ENCODE peak calls at places on chromosome 12, in eight cellular contexts. One of them, this sample, is unnamed.
A peak's percentile ranks its signal among the peaks of the same experiment; 100 is the strongest.

GRCh38 chr12:122063691-122064033 is 14.9 kb upstream of the MLXIP start:
- DNase-seq in body of pancreas: peak; percentile 80
- DNase-seq in heart right ventricle: peak; percentile 17
- DNase-seq in A549: no peak
- DNase-seq in PC-3: no peak
- DNase-seq in IMR-90: no peak
- DNase-seq in breast epithelium: no peak
- DNase-seq in AG04450: no peak
- DNase-seq in this sample: peak; percentile 38

GRCh38 chr12:14874882-14875281 is 10.8 kb downstream of the MGP start:
- DNase-seq in AG04450: no peak
- DNase-seq in A549: no peak
- DNase-seq in IMR-90: peak; percentile 5
- DNase-seq in breast epithelium: no peak
- DNase-seq in heart right ventricle: no peak
- DNase-seq in PC-3: peak; percentile 23
- DNase-seq in body of pancreas: no peak
- DNase-seq in this sample: no peak

GRCh38 chr12:128079476-128079875 is 187.5 kb upstream of the TMEM132C start:
- DNase-seq in AG04450: no peak
- DNase-seq in heart right ventricle: no peak
- DNase-seq in IMR-90: no peak
- DNase-seq in PC-3: no peak
- DNase-seq in body of pancreas: no peak
- DNase-seq in A549: no peak
- DNase-seq in breast epithelium: no peak
- DNase-seq in this sample: no peak

GRCh38 chr12:22858849-22859569 is 234.0 kb downstream of the ETNK1 start:
- DNase-seq in body of pancreas: no peak
- DNase-seq in breast epithelium: no peak
- DNase-seq in AG04450: no peak
- DNase-seq in IMR-90: peak; percentile 16
- DNase-seq in A549: no peak
- DNase-seq in PC-3: peak; percentile 5
- DNase-seq in heart right ventricle: no peak
- DNase-seq in this sample: no peak

GRCh38 chr12:121186826-121187225 is 23.1 kb upstream of the P2RX4 start:
- DNase-seq in IMR-90: no peak
- DNase-seq in breast epithelium: no peak
- DNase-seq in A549: no peak
- DNase-seq in heart right ventricle: no peak
- DNase-seq in PC-3: no peak
- DNase-seq in AG04450: no peak
- DNase-seq in body of pancreas: no peak
- DNase-seq in this sample: no peak

GRCh38 chr12:40198601-40199000 is 26.2 kb upstream of the LRRK2 start:
- DNase-seq in heart right ventricle: no peak
- DNase-seq in body of pancreas: no peak
- DNase-seq in breast epithelium: no peak
- DNase-seq in AG04450: no peak
- DNase-seq in PC-3: peak; percentile 6
- DNase-seq in A549: no peak
- DNase-seq in IMR-90: peak; percentile 13
- DNase-seq in this sample: no peak

GRCh38 chr12:114681149-114681849 is 2.7 kb downstream of the TBX3 start:
- DNase-seq in heart right ventricle: peak; percentile 39
- DNase-seq in AG04450: no peak
- DNase-seq in body of pancreas: no peak
- DNase-seq in IMR-90: peak; percentile 65
- DNase-seq in A549: no peak
- DNase-seq in breast epithelium: no peak
- DNase-seq in PC-3: peak; percentile 55
- DNase-seq in this sample: no peak

GRCh38 chr12:66199141-66199540 is 10.1 kb downstream of the IRAK3 start:
- DNase-seq in A549: no peak
- DNase-seq in IMR-90: no peak
- DNase-seq in heart right ventricle: no peak
- DNase-seq in body of pancreas: no peak
- DNase-seq in breast epithelium: no peak
- DNase-seq in AG04450: no peak
- DNase-seq in PC-3: no peak
- DNase-seq in this sample: no peak

GRCh38 chr12:96368233-96368632 is 32.0 kb downstream of the CDK17 start:
- DNase-seq in breast epithelium: no peak
- DNase-seq in body of pancreas: no peak
- DNase-seq in AG04450: no peak
- DNase-seq in A549: no peak
- DNase-seq in PC-3: no peak
- DNase-seq in heart right ventricle: peak; percentile 33
- DNase-seq in IMR-90: no peak
- DNase-seq in this sample: peak; percentile 22

GRCh38 chr12:93745304-93745703 is 68.1 kb downstream of the CRADD start:
- DNase-seq in heart right ventricle: no peak
- DNase-seq in PC-3: no peak
- DNase-seq in body of pancreas: no peak
- DNase-seq in breast epithelium: no peak
- DNase-seq in AG04450: no peak
- DNase-seq in IMR-90: no peak
- DNase-seq in A549: no peak
- DNase-seq in this sample: no peak

GRCh38 chr12:106431839-106432411 is 74.4 kb downstream of the POLR3B start:
- DNase-seq in AG04450: no peak
- DNase-seq in IMR-90: peak; percentile 66
- DNase-seq in body of pancreas: no peak
- DNase-seq in breast epithelium: no peak
- DNase-seq in PC-3: no peak
- DNase-seq in heart right ventricle: no peak
- DNase-seq in A549: no peak
- DNase-seq in this sample: no peak

GRCh38 chr12:113299619-113300237 is 35.2 kb downstream of the SLC8B1 start:
- DNase-seq in A549: peak; percentile 93
- DNase-seq in IMR-90: peak; percentile 73
- DNase-seq in AG04450: peak; percentile 57
- DNase-seq in PC-3: peak; percentile 94
- DNase-seq in body of pancreas: peak; percentile 71
- DNase-seq in heart right ventricle: peak; percentile 41
- DNase-seq in breast epithelium: peak; percentile 66
- DNase-seq in this sample: peak; percentile 47

GRCh38 chr12:50932787-50933280 is 19.5 kb upstream of the HIGD1C start:
- DNase-seq in A549: no peak
- DNase-seq in heart right ventricle: no peak
- DNase-seq in PC-3: no peak
- DNase-seq in body of pancreas: no peak
- DNase-seq in AG04450: no peak
- DNase-seq in breast epithelium: no peak
- DNase-seq in IMR-90: no peak
- DNase-seq in this sample: no peak

GRCh38 chr12:114302117-114302516 is 103.8 kb downstream of the TBX5 start:
- DNase-seq in PC-3: no peak
- DNase-seq in body of pancreas: no peak
- DNase-seq in heart right ventricle: no peak
- DNase-seq in IMR-90: no peak
- DNase-seq in breast epithelium: no peak
- DNase-seq in A549: no peak
- DNase-seq in AG04450: no peak
- DNase-seq in this sample: no peak

GRCh38 chr12:32457251-32458025 is 58.1 kb downstream of the FGD4 start:
- DNase-seq in breast epithelium: no peak
- DNase-seq in PC-3: peak; percentile 25
- DNase-seq in body of pancreas: no peak
- DNase-seq in IMR-90: peak; percentile 53
- DNase-seq in AG04450: no peak
- DNase-seq in heart right ventricle: no peak
- DNase-seq in A549: no peak
- DNase-seq in this sample: no peak

GRCh38 chr12:133124674-133125073 is 5.4 kb downstream of the ZNF891 start:
- DNase-seq in IMR-90: no peak
- DNase-seq in AG04450: no peak
- DNase-seq in heart right ventricle: no peak
- DNase-seq in body of pancreas: no peak
- DNase-seq in breast epithelium: no peak
- DNase-seq in PC-3: no peak
- DNase-seq in A549: no peak
- DNase-seq in this sample: no peak

DNA sequence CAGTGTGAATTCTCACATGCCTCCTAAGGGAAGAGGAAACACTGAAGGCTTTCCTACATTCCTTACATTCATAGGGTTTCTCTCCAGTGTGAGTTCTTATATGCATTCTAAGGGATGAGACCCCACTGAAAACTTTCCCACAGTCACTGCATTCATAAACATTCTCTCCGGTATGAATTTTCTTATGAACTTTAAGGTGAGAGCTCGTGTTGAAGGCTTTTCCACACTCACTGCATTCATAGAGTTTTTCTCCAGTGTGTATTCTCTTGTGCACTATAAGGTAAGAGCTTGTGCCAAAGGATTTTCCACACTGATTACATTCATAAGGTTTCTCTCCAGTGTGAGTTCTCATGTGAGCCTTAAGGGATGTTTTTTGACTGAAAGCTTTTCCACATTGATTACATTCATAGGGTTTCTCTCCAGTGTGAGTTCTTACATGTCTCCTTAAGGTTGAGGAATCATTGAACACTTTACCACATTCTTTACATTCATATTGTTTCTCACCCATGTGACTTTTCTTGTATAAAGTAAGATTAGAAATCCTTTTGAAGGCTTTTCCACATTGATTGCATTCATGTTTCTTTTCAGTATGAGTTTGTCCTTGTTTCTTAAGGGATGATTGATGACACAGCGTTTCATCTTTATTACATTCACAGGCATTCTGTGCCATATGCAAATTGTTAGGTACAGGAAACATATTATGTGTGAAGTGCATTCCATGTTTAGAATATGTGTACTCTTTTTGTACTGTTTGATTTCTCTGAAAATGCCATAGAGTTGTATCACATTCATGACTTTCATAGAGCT is 9.5 kb downstream of the ZNF891 start:
- DNase-seq in A549: no peak
- DNase-seq in AG04450: no peak
- DNase-seq in IMR-90: no peak
- DNase-seq in heart right ventricle: no peak
- DNase-seq in breast epithelium: no peak
- DNase-seq in body of pancreas: no peak
- DNase-seq in PC-3: no peak
- DNase-seq in this sample: no peak
- H3K9me3 ChIP-seq in A549: peaks cover 100% of the 10 kb centered on the region
- H3K9me3 ChIP-seq in AG04450: peaks cover 39% of the 10 kb centered on the region
- H3K9me3 ChIP-seq in IMR-90: peaks cover 76% of the 10 kb centered on the region
- H3K9me3 ChIP-seq in heart right ventricle: peaks cover 100% of the 10 kb centered on the region
- H3K9me3 ChIP-seq in breast epithelium: peaks cover 97% of the 10 kb centered on the region
- H3K9me3 ChIP-seq in body of pancreas: peaks cover 12% of the 10 kb centered on the region
- H3K9me3 ChIP-seq in PC-3: peaks cover 88% of the 10 kb centered on the region
- H3K9me3 ChIP-seq in this sample: peaks cover 25% of the 10 kb centered on the region

GRCh38 chr12:6074394-6074793 is 50.1 kb downstream of the VWF start:
- DNase-seq in A549: no peak
- DNase-seq in IMR-90: no peak
- DNase-seq in PC-3: no peak
- DNase-seq in body of pancreas: no peak
- DNase-seq in breast epithelium: no peak
- DNase-seq in AG04450: no peak
- DNase-seq in heart right ventricle: no peak
- DNase-seq in this sample: no peak
- H3K4me3 ChIP-seq in A549: no peak overlapping the region
- H3K4me3 ChIP-seq in IMR-90: no peak overlapping the region
- H3K4me3 ChIP-seq in PC-3: no peak overlapping the region
- H3K4me3 ChIP-seq in body of pancreas: no peak overlapping the region
- H3K4me3 ChIP-seq in breast epithelium: no peak overlapping the region
- H3K4me3 ChIP-seq in AG04450: no peak overlapping the region
- H3K4me3 ChIP-seq in heart right ventricle: peak overlapping the region; percentile 36
- H3K4me3 ChIP-seq in this sample: no peak overlapping the region

DNA sequence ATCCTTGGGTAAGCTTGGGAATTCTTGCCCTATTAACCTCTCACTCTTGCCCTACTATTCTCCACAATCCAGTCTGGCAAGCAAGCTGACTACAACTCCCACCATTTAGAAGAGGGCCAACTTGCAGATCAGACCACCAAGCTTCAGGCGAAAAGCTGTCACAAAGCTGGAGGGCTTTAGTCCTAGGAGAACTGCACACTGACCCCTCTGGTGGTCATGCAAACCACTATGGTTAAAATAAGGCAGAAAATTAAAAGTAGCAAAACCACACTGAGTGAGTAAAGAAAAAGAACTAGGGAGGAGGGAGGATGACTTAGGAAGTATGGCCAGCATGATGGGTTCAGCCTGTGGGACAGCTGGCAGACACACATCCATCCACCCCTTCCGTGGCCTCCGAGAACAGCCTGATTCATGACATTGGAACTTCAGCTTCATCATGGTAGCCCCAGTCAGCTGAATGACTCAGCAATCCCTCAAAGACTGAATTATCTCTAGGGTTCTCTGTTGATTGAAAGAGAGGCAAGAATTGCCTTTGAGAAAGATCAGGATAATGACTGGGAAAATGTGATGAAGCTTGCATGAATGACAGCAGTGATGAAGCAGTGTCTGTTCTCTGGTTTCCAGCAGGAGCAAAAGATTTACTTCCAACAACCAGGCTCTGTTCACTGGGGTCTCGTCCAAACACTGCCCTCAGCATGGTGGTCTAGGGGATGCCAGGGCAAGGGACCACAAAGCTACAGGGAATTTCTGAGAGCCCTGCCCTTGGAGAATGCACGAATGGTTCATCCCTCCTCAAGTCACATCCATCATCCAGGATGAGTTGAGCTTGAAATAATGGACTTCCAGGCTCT is 24.4 kb downstream of the PITPNM2 start:
- DNase-seq in heart right ventricle: no peak
- DNase-seq in PC-3: peak; percentile 97
- DNase-seq in body of pancreas: peak; percentile 32
- DNase-seq in breast epithelium: no peak
- DNase-seq in AG04450: peak; percentile 50
- DNase-seq in IMR-90: peak; percentile 98
- DNase-seq in A549: peak; percentile 94
- DNase-seq in this sample: no peak
- TF ChIP-seq CTCF in heart right ventricle: no peak
- TF ChIP-seq CTCF in PC-3: peak; percentile 50
- TF ChIP-seq CTCF in body of pancreas: no peak
- TF ChIP-seq CTCF in breast epithelium: no peak
- TF ChIP-seq CTCF in AG04450: peak; percentile 34
- TF ChIP-seq CTCF in IMR-90: peak; percentile 38
- TF ChIP-seq CTCF in A549: no peak
- TF ChIP-seq CTCF in this sample: peak; percentile 25

DNA sequence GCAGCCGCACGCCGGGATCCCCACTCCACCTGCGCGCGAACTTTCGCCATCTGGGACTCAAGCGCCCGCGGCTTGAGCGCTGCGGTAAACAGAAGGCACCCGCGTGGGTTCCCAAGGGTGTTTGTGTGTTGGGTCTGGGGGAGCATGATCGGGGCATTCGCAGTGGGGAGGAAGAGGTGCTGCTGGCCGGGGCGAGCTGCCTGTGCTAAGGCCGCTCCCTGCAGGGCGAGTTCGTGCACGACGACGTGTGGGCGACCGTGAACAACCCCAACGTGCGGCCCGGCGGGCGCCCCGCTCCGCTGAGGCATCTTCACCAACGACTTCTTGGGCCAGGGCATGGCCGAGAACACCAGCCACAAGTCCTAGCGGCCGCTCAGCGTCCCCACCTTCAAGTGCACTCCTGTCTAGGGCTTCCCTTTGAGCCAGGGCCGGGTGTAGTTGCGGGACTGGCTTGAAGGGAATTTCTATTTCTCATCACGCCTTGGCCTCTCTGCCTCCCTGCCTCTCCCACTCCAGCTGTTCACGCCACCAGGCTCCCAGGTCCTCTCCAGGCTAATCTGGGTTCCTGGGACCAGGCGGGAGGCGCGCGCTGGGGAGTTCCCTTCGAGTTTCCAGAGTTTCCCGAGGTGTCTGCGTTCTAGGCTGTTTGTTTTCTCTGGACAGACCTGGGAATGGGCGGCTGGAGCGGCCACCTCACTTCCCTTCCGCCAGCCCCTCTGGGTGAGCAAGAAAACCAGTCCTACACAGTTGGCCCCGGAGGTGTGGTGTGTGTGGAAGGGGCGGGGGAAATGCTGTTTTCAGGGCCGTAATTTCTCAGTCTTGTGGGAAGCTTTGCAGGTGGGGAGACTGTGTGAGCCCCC is 417.8 kb upstream of the TMTC1 start:
- DNase-seq in PC-3: no peak
- DNase-seq in A549: no peak
- DNase-seq in AG04450: no peak
- DNase-seq in heart right ventricle: no peak
- DNase-seq in breast epithelium: no peak
- DNase-seq in IMR-90: no peak
- DNase-seq in body of pancreas: no peak
- DNase-seq in this sample: peak; percentile 8
- H3K9me3 ChIP-seq in PC-3: no peaks in the 10 kb centered on the region
- H3K9me3 ChIP-seq in A549: no peaks in the 10 kb centered on the region
- H3K9me3 ChIP-seq in AG04450: no peaks in the 10 kb centered on the region
- H3K9me3 ChIP-seq in heart right ventricle: no peaks in the 10 kb centered on the region
- H3K9me3 ChIP-seq in breast epithelium: no peaks in the 10 kb centered on the region
- H3K9me3 ChIP-seq in IMR-90: no peaks in the 10 kb centered on the region
- H3K9me3 ChIP-seq in body of pancreas: no peaks in the 10 kb centered on the region
- H3K9me3 ChIP-seq in this sample: no peaks in the 10 kb centered on the region